ENCODE peak calls at places on chromosomes 2 and 18, in five cellular contexts. K, P, A, F and T are unnamed samples.

GRCh38 chr2:15829985-15830384 is 110.4 kb upstream of the MYCN start:
- DNase-seq in K (no peak), P (no peak), A (no peak), F (no peak), T (no peak)

GRCh38 chr2:56361844-56362243 is 178.1 kb downstream of the CCDC85A start:
- DNase-seq in K (no peak), P (no peak), A (no peak), F (no peak), T (no peak)

GRCh38 chr2:199907008-199907714 is 3.9 kb upstream of the C2orf69 start:
- DNase-seq in K (no peak), P (no peak), A (no peak), F (no peak), T (no peak)

GRCh38 chr2:69469784-69470183 is 32.5 kb upstream of the NFU1 start:
- DNase-seq in K (no peak), P (no peak), A (no peak), F (no peak), T (no peak)

GRCh38 chr2:224908820-224909219 is 133.4 kb downstream of the DOCK10 start:
- DNase-seq in K (no peak), P (no peak), A (no peak), F (no peak), T (no peak)

GRCh38 chr2:236824836-236825235 is 255.2 kb downstream of the ACKR3 start:
- DNase-seq in K (no peak), P (no peak), A (no peak), F (no peak), T (no peak)

GRCh38 chr2:167212054-167212648 is 323.9 kb downstream of the XIRP2 start:
- DNase-seq in K (peak), P (no peak), A (no peak), F (peak), T (peak)

GRCh38 chr18:70321616-70322015 is 32.8 kb downstream of the SOCS6 start:
- DNase-seq in K (no peak), P (no peak), A (no peak), F (no peak), T (no peak)

GRCh38 chr2:95165371-95166064 is at the start of gene ZNF2:
- DNase-seq in K (peak), P (peak), A (peak), F (peak), T (peak)

GRCh38 chr2:121246704-121247255 is 38.2 kb downstream of the TFCP2L1 start:
- DNase-seq in K (no peak), P (no peak), A (no peak), F (no peak), T (no peak)

GRCh38 chr2:65465124-65465523 is 32.7 kb upstream of the SPRED2 start:
- DNase-seq in K (no peak), P (no peak), A (no peak), F (no peak), T (no peak)

GRCh38 chr2:127174977-127175376 is 45.1 kb downstream of the CYP27C1 start:
- DNase-seq in K (no peak), P (no peak), A (peak), F (peak), T (no peak)

GRCh38 chr2:70304501-70304900 is 2.6 kb upstream of the FAM136A start:
- DNase-seq in K (no peak), P (no peak), A (no peak), F (no peak), T (no peak)

DNA sequence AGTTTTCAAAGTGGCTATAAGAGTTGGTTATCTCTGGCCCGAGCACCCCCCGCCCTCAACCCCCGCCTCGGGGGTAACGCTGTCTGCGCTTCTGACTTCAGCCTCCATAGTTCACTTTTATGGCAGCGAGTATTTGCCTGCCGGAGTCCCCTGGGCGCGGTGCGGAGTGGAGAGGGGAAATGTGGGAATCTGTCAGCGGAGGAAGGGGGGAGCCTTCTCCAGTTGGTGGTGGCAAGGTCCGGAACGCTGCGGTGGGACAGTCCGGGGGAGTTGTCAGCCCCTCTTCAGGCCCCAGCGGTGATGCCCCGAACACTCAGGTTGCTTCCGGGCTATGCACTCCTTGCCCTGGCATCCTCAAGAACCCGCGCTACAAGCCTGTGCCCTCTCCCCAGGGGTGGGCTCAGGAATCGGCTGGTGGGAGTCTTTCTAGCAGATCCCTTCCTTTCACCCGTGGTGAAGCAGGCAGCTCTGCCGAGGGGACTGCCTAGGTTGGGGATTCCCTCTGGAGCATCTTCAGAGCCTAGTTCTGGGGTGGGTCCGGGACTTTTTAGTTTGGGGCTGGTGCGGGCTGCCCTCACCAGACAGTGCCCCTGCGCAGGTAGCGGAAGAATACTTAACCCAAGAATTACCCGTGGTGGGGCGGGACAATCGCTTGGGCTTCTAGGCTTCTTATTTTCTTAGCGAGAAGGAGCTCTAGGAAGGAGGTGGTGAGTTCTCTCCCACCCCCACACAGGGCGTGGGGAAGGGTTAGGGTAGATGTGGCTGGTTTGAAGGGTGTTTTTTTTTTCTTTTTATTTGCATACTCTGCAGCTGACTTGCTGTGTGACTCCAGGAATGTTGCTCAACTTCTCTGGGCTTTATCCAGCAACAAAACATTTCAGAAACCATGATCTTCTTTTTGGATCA is 1.6 kb downstream of the ATOH8 start:
- DNase-seq in K (peak), P (no peak), A (no peak), F (no peak), T (no peak)
- H3K4me3 ChIP-seq in K (peak), P (peak), A (peak), F (no peak), T (peak)

DNA sequence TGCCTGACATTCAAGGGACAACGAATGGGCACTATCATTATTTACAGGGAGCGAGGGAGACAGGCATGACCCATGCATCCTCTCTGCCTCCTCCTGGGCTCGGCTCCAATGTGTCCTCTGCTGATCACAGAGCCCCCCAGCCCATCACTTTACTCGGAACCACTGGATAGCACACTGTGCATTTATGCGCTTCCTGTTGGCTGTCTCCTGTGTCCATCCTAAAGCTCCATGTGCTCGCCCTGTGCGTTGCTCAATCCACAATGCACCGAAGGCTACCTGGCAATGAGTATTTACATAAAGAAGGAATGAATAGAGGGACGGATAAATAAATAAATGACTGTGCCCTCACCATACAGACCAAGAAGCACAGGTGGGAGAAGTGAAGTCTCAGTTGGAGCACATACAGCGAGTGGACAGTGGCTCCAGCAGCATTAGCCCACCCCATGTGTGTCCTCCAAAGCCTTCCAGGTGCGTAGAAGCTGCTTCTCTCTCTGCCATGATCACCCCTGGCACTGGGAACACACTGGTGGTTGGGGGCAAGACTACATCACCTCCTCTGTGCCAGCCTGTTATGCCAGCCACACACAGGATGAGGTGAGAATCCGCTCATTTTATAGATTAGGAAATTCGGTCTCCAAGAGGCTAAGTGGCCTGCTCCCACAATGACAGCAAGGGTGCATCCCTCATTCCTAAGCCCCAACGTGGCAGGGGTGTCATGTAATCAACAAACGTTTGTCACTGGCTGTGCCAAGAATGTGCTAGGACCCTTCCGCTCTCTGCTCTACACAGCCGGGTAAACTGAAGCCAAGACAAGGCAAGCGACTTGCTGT is 2.3 kb upstream of the GDF7 start:
- DNase-seq in K (no peak), P (no peak), A (no peak), F (no peak), T (no peak)
- H3K4me3 ChIP-seq in K (no peak), P (no peak), A (no peak), F (no peak), T (no peak)

DNA sequence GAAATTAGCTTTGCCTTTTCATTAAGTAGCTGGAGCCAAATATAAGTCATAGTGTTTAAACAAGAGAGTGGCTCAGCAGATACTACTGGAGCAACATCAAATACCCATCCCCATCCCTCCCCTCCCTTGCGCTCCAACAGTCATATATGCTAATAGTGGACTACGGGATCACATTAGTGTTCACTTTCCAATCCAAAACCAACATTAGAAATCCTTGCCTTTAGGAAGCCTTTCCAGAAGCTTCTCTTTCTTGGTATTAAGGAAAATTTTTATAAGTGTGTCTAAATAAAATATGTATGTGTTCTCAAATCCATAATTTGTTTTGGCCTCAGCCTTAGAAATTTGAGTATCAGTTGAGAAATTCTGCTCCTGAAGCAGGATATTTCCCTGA is 1669.2 kb downstream of the SUCLG1 start:
- DNase-seq in K (no peak), P (no peak), A (no peak), F (no peak), T (peak)
- H3K4me3 ChIP-seq in K (no peak), P (no peak), A (no peak), F (no peak), T (no peak)

GRCh38 chr18:76524900-76525698 is 30.1 kb upstream of the ZNF516 start:
- DNase-seq in K (peak), P (no peak), A (peak), F (peak), T (peak)
- H3K4me3 ChIP-seq in K (peak), P (no peak), A (peak), F (peak), T (peak)